ENCODE peak calls at places on chromosomes 2 and 18, in five cellular contexts. T is Panc1, S is breast epithelium, F is lower lobe of right lung, Y is psoas muscle. A is an unnamed sample.
A peak's percentile ranks its signal among the peaks of the same experiment; 100 is the strongest.

GRCh38 chr2:236172866-236173733 is 4.9 kb upstream of the GBX2 start:
- DNase-seq in Y (no peak), T (no peak), S (no peak), F (no peak), A (no peak)

GRCh38 chr2:70553334-70553583 is 367 bp downstream of the TGFA start:
- DNase-seq in Y (no peak), F (no peak), T (no peak), S (no peak), A (no peak)

GRCh38 chr2:73134471-73134870 is 21.7 kb upstream of the RAB11FIP5 start:
- DNase-seq in Y (no peak), T (no peak), S (no peak), F (no peak), A (no peak)

GRCh38 chr2:200039847-200040246 is 84.5 kb downstream of the MAIP1 start:
- DNase-seq in T (no peak), Y (no peak), S (no peak), F (no peak), A (no peak)

GRCh38 chr2:217978536-217979150 is 24.2 kb downstream of the TNS1 start:
- DNase-seq in T (no peak), Y (no peak), F (no peak), S (no peak), A (no peak)

GRCh38 chr18:22168360-22168921 is 948 bp upstream of the GATA6 start:
- DNase-seq in T (no peak), S (no peak), F (no peak), Y (no peak), A (peak; percentile 44)

GRCh38 chr18:26461405-26461804 is 86.9 kb downstream of the KCTD1 start:
- DNase-seq in Y (no peak), F (no peak), S (no peak), T (no peak), A (no peak)

GRCh38 chr2:95374916-95375471 is 27.5 kb upstream of the FAHD2A start:
- DNase-seq in Y (no peak), S (peak; percentile 24), F (peak; percentile 36), T (no peak), A (no peak)

GRCh38 chr18:54975598-54975997 is 16.3 kb upstream of the CCDC68 start:
- DNase-seq in F (no peak), T (no peak), Y (no peak), S (no peak), A (no peak)

GRCh38 chr2:54000122-54000521 is 29.3 kb upstream of the PSME4 start:
- DNase-seq in T (no peak), Y (no peak), S (no peak), F (no peak), A (no peak)

GRCh38 chr2:85213404-85213803 is 80.2 kb downstream of the TCF7L1 start:
- DNase-seq in F (no peak), S (no peak), T (no peak), Y (no peak), A (no peak)

GRCh38 chr2:85216927-85217326 is 83.7 kb downstream of the TCF7L1 start:
- DNase-seq in Y (no peak), T (no peak), F (no peak), S (no peak), A (no peak)

GRCh38 chr2:85216051-85216431 is 82.8 kb downstream of the TCF7L1 start:
- DNase-seq in Y (no peak), T (no peak), F (no peak), S (no peak), A (no peak)

GRCh38 chr2:85213893-85214512 is 80.8 kb downstream of the TCF7L1 start:
- DNase-seq in F (no peak), S (no peak), Y (peak; percentile 52), T (no peak), A (no peak)

GRCh38 chr2:85215074-85216050 is 82.2 kb downstream of the TCF7L1 start:
- DNase-seq in Y (peak; percentile 58), S (no peak), F (no peak), T (no peak), A (no peak)
- TF ChIP-seq CTCF in Y (peak; percentile 6), S (peak; percentile 14), F (no peak), T (no peak), A (no peak)

GRCh38 chr2:237599465-237600110 is 9.1 kb upstream of the RAB17 start:
- DNase-seq in F (no peak), T (no peak), S (no peak), Y (no peak), A (no peak)
- H3K4me3 ChIP-seq in F (peak overlapping the region; percentile 4), T (no peak overlapping the region), S (peak overlapping the region; percentile 27), Y (peak overlapping the region; percentile 54), A (no peak overlapping the region)

GRCh38 chr2:45918816-45919655 is 267.6 kb downstream of the PRKCE start:
- DNase-seq in F (no peak), Y (no peak), S (no peak), T (no peak), A (no peak)
- H3K27ac ChIP-seq in F (no peak overlapping the region), Y (no peak overlapping the region), S (peak overlapping the region; percentile 82), T (no peak overlapping the region), A (no peak overlapping the region)

GRCh38 chr2:208546107-208546506 is 139.5 kb downstream of the PTH2R start:
- DNase-seq in T (no peak), F (no peak), S (no peak), Y (no peak), A (no peak)

GRCh38 chr2:208546860-208547650 is 140.5 kb downstream of the PTH2R start:
- DNase-seq in T (no peak), S (no peak), F (no peak), Y (no peak), A (no peak)

GRCh38 chr2:208545398-208546042 is 138.9 kb downstream of the PTH2R start:
- DNase-seq in Y (no peak), S (no peak), F (no peak), T (no peak), A (no peak)

GRCh38 chr2:208542465-208543041 is 136.0 kb downstream of the PTH2R start:
- DNase-seq in F (no peak), T (no peak), Y (no peak), S (no peak), A (no peak)

GRCh38 chr2:208541982-208542464 is 135.4 kb downstream of the PTH2R start:
- DNase-seq in Y (no peak), F (no peak), T (no peak), S (no peak), A (no peak)
- TF ChIP-seq CTCF in Y (no peak), F (no peak), T (no peak), S (no peak), A (no peak)

GRCh38 chr2:150484461-150484931 is 3.0 kb downstream of the RND3 start:
- DNase-seq in F (no peak), S (no peak), Y (no peak), T (no peak), A (no peak)
- H3K4me3 ChIP-seq in F (peak overlapping the region; percentile 71), S (peak overlapping the region; percentile 68), Y (peak overlapping the region; percentile 82), T (peak overlapping the region; percentile 88), A (peak overlapping the region; percentile 82)

GRCh38 chr2:150485114-150485870 is 2.2 kb downstream of the RND3 start:
- DNase-seq in T (no peak), F (peak; percentile 83), Y (peak; percentile 77), S (peak; percentile 89), A (peak; percentile 75)

GRCh38 chr2:150484006-150484405 is 3.5 kb downstream of the RND3 start:
- DNase-seq in Y (no peak), S (no peak), F (no peak), T (no peak), A (no peak)

GRCh38 chr2:150485871-150486538 is 1.5 kb downstream of the RND3 start:
- DNase-seq in F (peak; percentile 77), Y (peak; percentile 83), T (no peak), S (peak; percentile 75), A (peak; percentile 75)

GRCh38 chr2:150487537-150488429 is at the start of gene RND3:
- DNase-seq in F (peak; percentile 93), Y (peak; percentile 95), S (peak; percentile 99), T (peak; percentile 96), A (peak; percentile 98)

DNA sequence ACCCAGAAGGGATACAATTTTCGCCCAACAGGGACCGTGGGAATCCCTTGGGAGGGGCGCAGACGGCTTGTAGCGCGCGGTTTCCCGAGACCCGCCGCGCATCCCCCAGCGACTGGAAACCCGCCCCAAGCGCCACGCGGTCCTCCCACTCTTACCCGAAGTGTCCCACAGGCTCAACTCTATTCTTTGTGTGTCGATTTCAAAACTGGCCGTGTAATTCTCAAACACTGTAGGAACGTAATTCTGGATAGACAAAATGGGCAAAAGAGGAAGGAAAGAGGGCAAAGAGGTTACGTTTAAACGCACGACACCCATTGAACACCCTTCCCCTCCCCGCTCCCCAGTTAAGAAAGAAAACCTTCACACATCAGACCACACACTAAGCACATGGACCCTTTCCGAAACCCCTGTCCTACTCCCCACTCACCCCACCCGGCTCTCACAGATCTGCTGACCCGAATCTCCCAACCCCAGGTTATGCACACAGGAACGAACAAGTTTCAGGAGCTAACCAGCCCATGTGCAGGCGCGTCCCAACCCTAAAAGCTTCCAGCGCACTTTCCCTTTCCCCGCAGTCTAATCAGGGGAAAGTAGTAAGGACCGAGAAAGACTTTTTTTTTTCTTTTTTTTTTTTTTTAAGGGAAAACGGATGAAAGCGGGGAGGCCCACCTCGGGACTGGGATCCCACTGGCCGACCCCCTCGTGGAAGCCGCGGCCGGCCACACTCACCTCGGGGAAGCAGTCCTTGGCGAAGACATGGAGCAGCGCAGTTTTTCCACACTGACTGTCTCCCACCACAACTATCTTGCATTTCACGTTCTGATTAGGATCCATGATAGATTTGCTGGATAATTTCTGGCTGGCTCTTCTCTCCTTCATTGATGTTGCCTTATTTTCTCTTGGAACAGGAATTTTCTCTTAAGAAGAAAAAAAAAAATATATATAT is 655 bp downstream of the RND3 start:
- DNase-seq in Y (no peak), T (no peak), F (no peak), S (no peak), A (peak; percentile 34)
- H3K27ac ChIP-seq in Y (peak overlapping the region; percentile 83), T (peak overlapping the region; percentile 92), F (peak overlapping the region; percentile 90), S (peak overlapping the region; percentile 98), A (peak overlapping the region; percentile 96)

GRCh38 chr2:36357506-36358316 is 2.1 kb downstream of the CRIM1 start:
- DNase-seq in F (no peak), Y (peak; percentile 80), S (no peak), T (no peak), A (no peak)
- TF ChIP-seq CTCF in F (peak; percentile 39), Y (peak; percentile 50), S (peak; percentile 39), T (peak; percentile 75), A (peak; percentile 72)

DNA sequence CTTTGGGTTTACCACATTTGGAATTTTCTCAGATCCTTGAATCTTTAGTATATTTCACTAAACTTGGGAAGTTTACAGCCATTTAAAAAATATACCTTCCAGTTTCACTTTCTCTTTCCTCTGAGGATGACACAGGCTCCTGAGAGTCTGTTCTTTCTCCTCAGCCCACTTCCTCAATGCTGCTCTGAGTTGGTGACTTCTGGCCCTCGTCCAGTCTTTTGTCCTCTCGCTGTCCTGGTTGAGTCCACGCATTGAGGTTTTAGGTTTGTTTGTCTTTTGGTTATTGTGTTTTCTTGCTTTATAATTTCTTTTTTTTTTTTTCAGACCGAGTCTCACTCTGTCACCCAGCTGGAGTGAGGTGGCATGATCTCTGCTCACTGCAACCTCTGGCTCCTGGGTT is 40.7 kb upstream of the GALR1 start:
- DNase-seq in T (no peak), S (no peak), Y (no peak), F (no peak), A (no peak)
- H3K4me3 ChIP-seq in T (peak overlapping the region; percentile 27), S (peak overlapping the region; percentile 23), Y (peak overlapping the region; percentile 10), F (peak overlapping the region; percentile 24), A (peak overlapping the region; percentile 17)

A was measured in heart right ventricle.